ENCODE peak calls at places on chromosomes 6 and 20, in six cellular contexts. One of them, this sample, is unnamed.

GRCh38 chr20:62799873-62800272 is 3.6 kb downstream of the MRGBP start:
- DNase-seq in dorsolateral prefrontal cortex: no peak
- DNase-seq in coronary artery: no peak
- DNase-seq in upper lobe of right lung: no peak
- DNase-seq in CD4-positive, CD25-positive, alpha-beta regulatory T cell: no peak
- DNase-seq in heart left ventricle: no peak
- DNase-seq in this sample: no peak

GRCh38 chr6:28789553-28790083 is 134.2 kb downstream of the TRIM27 start:
- DNase-seq in dorsolateral prefrontal cortex: no peak
- DNase-seq in coronary artery: no peak
- DNase-seq in upper lobe of right lung: no peak
- DNase-seq in CD4-positive, CD25-positive, alpha-beta regulatory T cell: no peak
- DNase-seq in heart left ventricle: no peak
- DNase-seq in this sample: peak

GRCh38 chr20:38581013-38581412 is at the start of gene ADIG:
- DNase-seq in dorsolateral prefrontal cortex: peak
- DNase-seq in coronary artery: no peak
- DNase-seq in upper lobe of right lung: no peak
- DNase-seq in CD4-positive, CD25-positive, alpha-beta regulatory T cell: no peak
- DNase-seq in heart left ventricle: peak
- DNase-seq in this sample: no peak

GRCh38 chr6:154474636-154475428 is 35.7 kb downstream of the CNKSR3 start:
- DNase-seq in dorsolateral prefrontal cortex: no peak
- DNase-seq in coronary artery: no peak
- DNase-seq in upper lobe of right lung: no peak
- DNase-seq in CD4-positive, CD25-positive, alpha-beta regulatory T cell: no peak
- DNase-seq in heart left ventricle: no peak
- DNase-seq in this sample: peak

GRCh38 chr20:11118802-11119380 is 445.1 kb upstream of the JAG1 start:
- DNase-seq in dorsolateral prefrontal cortex: no peak
- DNase-seq in coronary artery: no peak
- DNase-seq in upper lobe of right lung: no peak
- DNase-seq in CD4-positive, CD25-positive, alpha-beta regulatory T cell: no peak
- DNase-seq in heart left ventricle: no peak
- DNase-seq in this sample: no peak

GRCh38 chr20:40890635-40891034 is 138.0 kb upstream of the TOP1 start:
- DNase-seq in dorsolateral prefrontal cortex: no peak
- DNase-seq in coronary artery: no peak
- DNase-seq in upper lobe of right lung: no peak
- DNase-seq in CD4-positive, CD25-positive, alpha-beta regulatory T cell: no peak
- DNase-seq in heart left ventricle: no peak
- DNase-seq in this sample: no peak

GRCh38 chr6:147382945-147383554 is 125.4 kb upstream of the SAMD5 start:
- DNase-seq in dorsolateral prefrontal cortex: no peak
- DNase-seq in coronary artery: no peak
- DNase-seq in upper lobe of right lung: no peak
- DNase-seq in CD4-positive, CD25-positive, alpha-beta regulatory T cell: peak
- DNase-seq in heart left ventricle: no peak
- DNase-seq in this sample: peak

GRCh38 chr6:44010411-44011349 is 116.6 kb downstream of the MRPL14 start:
- DNase-seq in dorsolateral prefrontal cortex: peak
- DNase-seq in coronary artery: peak
- DNase-seq in upper lobe of right lung: peak
- DNase-seq in CD4-positive, CD25-positive, alpha-beta regulatory T cell: no peak
- DNase-seq in heart left ventricle: peak
- DNase-seq in this sample: peak

GRCh38 chr6:154406301-154406700 is 49.7 kb upstream of the IPCEF1 start:
- DNase-seq in dorsolateral prefrontal cortex: no peak
- DNase-seq in coronary artery: no peak
- DNase-seq in upper lobe of right lung: no peak
- DNase-seq in CD4-positive, CD25-positive, alpha-beta regulatory T cell: no peak
- DNase-seq in heart left ventricle: no peak
- DNase-seq in this sample: no peak

GRCh38 chr20:11905460-11906150 is 12.1 kb upstream of the BTBD3 start:
- DNase-seq in dorsolateral prefrontal cortex: no peak
- DNase-seq in coronary artery: no peak
- DNase-seq in upper lobe of right lung: no peak
- DNase-seq in CD4-positive, CD25-positive, alpha-beta regulatory T cell: no peak
- DNase-seq in heart left ventricle: no peak
- DNase-seq in this sample: no peak

GRCh38 chr6:135006386-135006914 is 48.2 kb downstream of the HBS1L start:
- DNase-seq in dorsolateral prefrontal cortex: no peak
- DNase-seq in coronary artery: no peak
- DNase-seq in upper lobe of right lung: no peak
- DNase-seq in CD4-positive, CD25-positive, alpha-beta regulatory T cell: no peak
- DNase-seq in heart left ventricle: no peak
- DNase-seq in this sample: no peak

GRCh38 chr20:4427936-4428581 is 293.6 kb upstream of the PRND start:
- DNase-seq in dorsolateral prefrontal cortex: no peak
- DNase-seq in coronary artery: no peak
- DNase-seq in upper lobe of right lung: no peak
- DNase-seq in CD4-positive, CD25-positive, alpha-beta regulatory T cell: no peak
- DNase-seq in heart left ventricle: no peak
- DNase-seq in this sample: no peak

GRCh38 chr20:31869942-31870702 is at the start of the genes DUSP15 and TTLL9:
- DNase-seq in dorsolateral prefrontal cortex: peak
- DNase-seq in coronary artery: no peak
- DNase-seq in upper lobe of right lung: peak
- DNase-seq in CD4-positive, CD25-positive, alpha-beta regulatory T cell: no peak
- DNase-seq in heart left ventricle: peak
- DNase-seq in this sample: no peak

GRCh38 chr20:11978496-11978895 is 60.8 kb downstream of the BTBD3 start:
- DNase-seq in dorsolateral prefrontal cortex: no peak
- DNase-seq in coronary artery: no peak
- DNase-seq in upper lobe of right lung: no peak
- DNase-seq in CD4-positive, CD25-positive, alpha-beta regulatory T cell: no peak
- DNase-seq in heart left ventricle: no peak
- DNase-seq in this sample: no peak

GRCh38 chr6:40160826-40161225 is 226.6 kb upstream of the MOCS1 start:
- DNase-seq in dorsolateral prefrontal cortex: no peak
- DNase-seq in coronary artery: no peak
- DNase-seq in upper lobe of right lung: no peak
- DNase-seq in CD4-positive, CD25-positive, alpha-beta regulatory T cell: no peak
- DNase-seq in heart left ventricle: no peak
- DNase-seq in this sample: peak

GRCh38 chr6:156474507-156475120 is 302.6 kb upstream of the ARID1B start:
- DNase-seq in dorsolateral prefrontal cortex: no peak
- DNase-seq in coronary artery: no peak
- DNase-seq in upper lobe of right lung: no peak
- DNase-seq in CD4-positive, CD25-positive, alpha-beta regulatory T cell: no peak
- DNase-seq in heart left ventricle: no peak
- DNase-seq in this sample: no peak

DNA sequence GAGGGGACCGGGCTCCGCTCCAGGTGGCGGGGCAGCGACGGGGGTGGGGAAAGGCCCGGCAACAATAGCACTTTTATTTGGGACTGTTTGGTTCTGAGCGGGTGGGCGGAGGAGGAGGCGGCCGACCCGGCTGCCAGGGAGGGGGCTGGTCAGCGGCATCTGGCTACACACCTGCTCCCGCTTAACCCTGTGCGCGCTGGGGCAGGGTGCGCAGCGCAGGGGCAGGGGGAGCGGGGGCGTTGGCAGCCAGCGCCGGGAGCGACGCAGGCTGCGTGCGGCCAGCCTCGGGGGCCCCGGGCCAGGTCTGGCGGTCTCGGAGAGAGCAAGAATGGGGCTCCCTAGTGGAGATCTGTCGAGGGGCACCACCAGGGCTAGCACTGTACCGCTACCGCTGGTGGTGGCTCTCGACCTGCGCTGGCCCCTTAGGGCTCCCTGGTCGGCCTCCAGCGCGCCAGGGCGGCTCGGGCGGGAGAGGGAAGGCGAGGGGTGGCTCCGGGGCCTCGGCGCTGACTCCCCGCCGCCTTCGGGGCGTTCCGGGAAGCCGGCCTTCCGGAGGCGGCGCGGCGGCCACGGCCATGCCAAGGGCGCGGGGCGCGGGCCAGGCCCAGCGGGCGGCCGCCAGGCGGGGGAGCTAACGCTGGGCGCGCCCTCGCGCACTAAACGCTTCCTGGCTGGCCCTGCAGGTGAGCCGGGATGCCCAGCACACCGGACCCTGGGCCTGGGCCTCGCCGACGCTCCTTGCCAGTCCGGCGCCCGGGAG is 92.4 kb downstream of the NCR2 start:
- DNase-seq in dorsolateral prefrontal cortex: peak
- DNase-seq in coronary artery: no peak
- DNase-seq in upper lobe of right lung: peak
- DNase-seq in CD4-positive, CD25-positive, alpha-beta regulatory T cell: no peak
- DNase-seq in heart left ventricle: peak
- DNase-seq in this sample: no peak
- H3K4me3 ChIP-seq in dorsolateral prefrontal cortex: peak
- H3K4me3 ChIP-seq in coronary artery: peak
- H3K4me3 ChIP-seq in upper lobe of right lung: peak
- H3K4me3 ChIP-seq in CD4-positive, CD25-positive, alpha-beta regulatory T cell: no peak
- H3K4me3 ChIP-seq in heart left ventricle: peak
- H3K4me3 ChIP-seq in this sample: peak

GRCh38 chr6:116482780-116483179 is 21.6 kb downstream of the CALHM6 start:
- DNase-seq in dorsolateral prefrontal cortex: no peak
- DNase-seq in coronary artery: no peak
- DNase-seq in upper lobe of right lung: no peak
- DNase-seq in CD4-positive, CD25-positive, alpha-beta regulatory T cell: no peak
- DNase-seq in heart left ventricle: no peak
- DNase-seq in this sample: no peak

GRCh38 chr6:116485786-116486185 is 24.6 kb downstream of the CALHM6 start:
- DNase-seq in dorsolateral prefrontal cortex: no peak
- DNase-seq in coronary artery: no peak
- DNase-seq in upper lobe of right lung: no peak
- DNase-seq in CD4-positive, CD25-positive, alpha-beta regulatory T cell: no peak
- DNase-seq in heart left ventricle: no peak
- DNase-seq in this sample: no peak

DNA sequence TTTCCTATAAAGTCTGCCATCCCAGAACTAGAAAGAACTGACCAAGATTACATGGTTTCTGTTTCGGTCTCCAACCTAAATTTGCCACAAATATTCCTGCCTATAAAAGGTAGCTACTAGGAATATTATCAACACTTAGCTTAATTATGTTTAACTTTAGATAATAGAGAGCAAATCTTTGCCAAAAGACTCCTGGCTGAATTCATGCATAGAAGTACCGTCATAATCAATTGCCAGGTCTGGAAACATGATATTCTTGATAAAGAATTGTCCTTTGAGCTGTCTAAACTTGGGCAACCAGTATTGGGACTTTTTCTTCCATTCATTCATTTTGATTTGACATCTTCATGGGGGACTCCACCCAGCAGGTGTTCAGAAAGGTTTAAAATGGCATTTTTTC is 22.4 kb downstream of the CALHM6 start:
- DNase-seq in dorsolateral prefrontal cortex: no peak
- DNase-seq in coronary artery: no peak
- DNase-seq in upper lobe of right lung: no peak
- DNase-seq in CD4-positive, CD25-positive, alpha-beta regulatory T cell: no peak
- DNase-seq in heart left ventricle: no peak
- DNase-seq in this sample: no peak
- H3K4me3 ChIP-seq in dorsolateral prefrontal cortex: no peak
- H3K4me3 ChIP-seq in coronary artery: no peak
- H3K4me3 ChIP-seq in upper lobe of right lung: no peak
- H3K4me3 ChIP-seq in CD4-positive, CD25-positive, alpha-beta regulatory T cell: no peak
- H3K4me3 ChIP-seq in heart left ventricle: no peak
- H3K4me3 ChIP-seq in this sample: no peak

GRCh38 chr6:87092435-87092834 is 2.5 kb downstream of the CGA start:
- DNase-seq in dorsolateral prefrontal cortex: no peak
- DNase-seq in coronary artery: no peak
- DNase-seq in upper lobe of right lung: no peak
- DNase-seq in CD4-positive, CD25-positive, alpha-beta regulatory T cell: no peak
- DNase-seq in heart left ventricle: no peak
- DNase-seq in this sample: no peak
- H3K4me3 ChIP-seq in dorsolateral prefrontal cortex: no peak
- H3K4me3 ChIP-seq in coronary artery: no peak
- H3K4me3 ChIP-seq in upper lobe of right lung: no peak
- H3K4me3 ChIP-seq in CD4-positive, CD25-positive, alpha-beta regulatory T cell: no peak
- H3K4me3 ChIP-seq in heart left ventricle: no peak
- H3K4me3 ChIP-seq in this sample: no peak

GRCh38 chr6:159865226-159865920 is 25.4 kb upstream of the MAS1 start:
- DNase-seq in dorsolateral prefrontal cortex: no peak
- DNase-seq in coronary artery: no peak
- DNase-seq in upper lobe of right lung: no peak
- DNase-seq in CD4-positive, CD25-positive, alpha-beta regulatory T cell: no peak
- DNase-seq in heart left ventricle: no peak
- DNase-seq in this sample: no peak
- H3K4me3 ChIP-seq in dorsolateral prefrontal cortex: no peak
- H3K4me3 ChIP-seq in coronary artery: no peak
- H3K4me3 ChIP-seq in upper lobe of right lung: no peak
- H3K4me3 ChIP-seq in CD4-positive, CD25-positive, alpha-beta regulatory T cell: no peak
- H3K4me3 ChIP-seq in heart left ventricle: no peak
- H3K4me3 ChIP-seq in this sample: no peak